ENCODE peak calls at places on chromosomes 7 and 10, in ten cellular contexts. One of them, this sample, is unnamed.

GRCh38 chr7:27946351-27946750 is 206.4 kb downstream of the TAX1BP1 start:
- DNase-seq in iPS DF 6.9: no peak
- DNase-seq in T-helper 2 cell: no peak
- DNase-seq in T-helper 17 cell: no peak
- DNase-seq in heart left ventricle: no peak
- DNase-seq in non-pigmented ciliary epithelial cell: no peak
- DNase-seq in psoas muscle: no peak
- DNase-seq in kidney epithelial cell: no peak
- DNase-seq in activated naive CD4-positive, alpha-beta T cell treated with anti-CD3 and anti-CD28 coated beads for 36 hours: no peak
- DNase-seq in HTR-8/SVneo: no peak
- DNase-seq in this sample: no peak

GRCh38 chr10:132363921-132364593 is 32.1 kb downstream of the LRRC27 start:
- DNase-seq in iPS DF 6.9: no peak
- DNase-seq in T-helper 2 cell: no peak
- DNase-seq in T-helper 17 cell: no peak
- DNase-seq in heart left ventricle: no peak
- DNase-seq in non-pigmented ciliary epithelial cell: peak; percentile 5
- DNase-seq in psoas muscle: no peak
- DNase-seq in kidney epithelial cell: no peak
- DNase-seq in activated naive CD4-positive, alpha-beta T cell treated with anti-CD3 and anti-CD28 coated beads for 36 hours: no peak
- DNase-seq in HTR-8/SVneo: peak; percentile 17
- DNase-seq in this sample: peak; percentile 45

GRCh38 chr7:739964-740942 is 13.2 kb upstream of the PRKAR1B start:
- DNase-seq in iPS DF 6.9: no peak
- DNase-seq in T-helper 2 cell: no peak
- DNase-seq in T-helper 17 cell: no peak
- DNase-seq in heart left ventricle: no peak
- DNase-seq in non-pigmented ciliary epithelial cell: no peak
- DNase-seq in psoas muscle: no peak
- DNase-seq in kidney epithelial cell: no peak
- DNase-seq in activated naive CD4-positive, alpha-beta T cell treated with anti-CD3 and anti-CD28 coated beads for 36 hours: no peak
- DNase-seq in HTR-8/SVneo: no peak
- DNase-seq in this sample: no peak

GRCh38 chr10:18759575-18759974 is 100.3 kb downstream of the ARL5B start:
- DNase-seq in iPS DF 6.9: no peak
- DNase-seq in T-helper 2 cell: no peak
- DNase-seq in T-helper 17 cell: no peak
- DNase-seq in heart left ventricle: no peak
- DNase-seq in non-pigmented ciliary epithelial cell: no peak
- DNase-seq in psoas muscle: no peak
- DNase-seq in kidney epithelial cell: no peak
- DNase-seq in activated naive CD4-positive, alpha-beta T cell treated with anti-CD3 and anti-CD28 coated beads for 36 hours: no peak
- DNase-seq in HTR-8/SVneo: no peak
- DNase-seq in this sample: no peak

GRCh38 chr7:21108182-21108581 is 319.7 kb upstream of the SP4 start:
- DNase-seq in iPS DF 6.9: no peak
- DNase-seq in T-helper 2 cell: no peak
- DNase-seq in T-helper 17 cell: no peak
- DNase-seq in heart left ventricle: peak; percentile 16
- DNase-seq in non-pigmented ciliary epithelial cell: no peak
- DNase-seq in psoas muscle: no peak
- DNase-seq in kidney epithelial cell: no peak
- DNase-seq in activated naive CD4-positive, alpha-beta T cell treated with anti-CD3 and anti-CD28 coated beads for 36 hours: no peak
- DNase-seq in HTR-8/SVneo: no peak
- DNase-seq in this sample: no peak

GRCh38 chr10:111084346-111085255 is 7.8 kb downstream of the ADRA2A start:
- DNase-seq in iPS DF 6.9: no peak
- DNase-seq in T-helper 2 cell: no peak
- DNase-seq in T-helper 17 cell: no peak
- DNase-seq in heart left ventricle: no peak
- DNase-seq in non-pigmented ciliary epithelial cell: no peak
- DNase-seq in psoas muscle: no peak
- DNase-seq in kidney epithelial cell: no peak
- DNase-seq in activated naive CD4-positive, alpha-beta T cell treated with anti-CD3 and anti-CD28 coated beads for 36 hours: no peak
- DNase-seq in HTR-8/SVneo: no peak
- DNase-seq in this sample: no peak

GRCh38 chr10:21184216-21184615 is 287.1 kb upstream of the NEBL start:
- DNase-seq in iPS DF 6.9: no peak
- DNase-seq in T-helper 2 cell: no peak
- DNase-seq in T-helper 17 cell: no peak
- DNase-seq in heart left ventricle: no peak
- DNase-seq in non-pigmented ciliary epithelial cell: peak; percentile 48
- DNase-seq in psoas muscle: no peak
- DNase-seq in kidney epithelial cell: peak; percentile 16
- DNase-seq in activated naive CD4-positive, alpha-beta T cell treated with anti-CD3 and anti-CD28 coated beads for 36 hours: no peak
- DNase-seq in HTR-8/SVneo: no peak
- DNase-seq in this sample: no peak

GRCh38 chr10:21737061-21737460 is 203.0 kb downstream of the MLLT10 start:
- DNase-seq in iPS DF 6.9: no peak
- DNase-seq in T-helper 2 cell: no peak
- DNase-seq in T-helper 17 cell: no peak
- DNase-seq in heart left ventricle: no peak
- DNase-seq in non-pigmented ciliary epithelial cell: no peak
- DNase-seq in psoas muscle: no peak
- DNase-seq in kidney epithelial cell: no peak
- DNase-seq in activated naive CD4-positive, alpha-beta T cell treated with anti-CD3 and anti-CD28 coated beads for 36 hours: no peak
- DNase-seq in HTR-8/SVneo: no peak
- DNase-seq in this sample: no peak

GRCh38 chr10:86291616-86292340 is 74.8 kb downstream of the GRID1 start:
- DNase-seq in iPS DF 6.9: no peak
- DNase-seq in T-helper 2 cell: no peak
- DNase-seq in T-helper 17 cell: no peak
- DNase-seq in heart left ventricle: no peak
- DNase-seq in non-pigmented ciliary epithelial cell: no peak
- DNase-seq in psoas muscle: no peak
- DNase-seq in kidney epithelial cell: no peak
- DNase-seq in activated naive CD4-positive, alpha-beta T cell treated with anti-CD3 and anti-CD28 coated beads for 36 hours: no peak
- DNase-seq in HTR-8/SVneo: no peak
- DNase-seq in this sample: no peak

GRCh38 chr7:148286150-148286549 is 304.4 kb upstream of the C7orf33 start:
- DNase-seq in iPS DF 6.9: no peak
- DNase-seq in T-helper 2 cell: no peak
- DNase-seq in T-helper 17 cell: no peak
- DNase-seq in heart left ventricle: no peak
- DNase-seq in non-pigmented ciliary epithelial cell: no peak
- DNase-seq in psoas muscle: no peak
- DNase-seq in kidney epithelial cell: no peak
- DNase-seq in activated naive CD4-positive, alpha-beta T cell treated with anti-CD3 and anti-CD28 coated beads for 36 hours: no peak
- DNase-seq in HTR-8/SVneo: peak; percentile 12
- DNase-seq in this sample: no peak

GRCh38 chr10:31578181-31578852 is 259.3 kb downstream of the ZEB1 start:
- DNase-seq in iPS DF 6.9: no peak
- DNase-seq in T-helper 2 cell: no peak
- DNase-seq in T-helper 17 cell: no peak
- DNase-seq in heart left ventricle: no peak
- DNase-seq in non-pigmented ciliary epithelial cell: no peak
- DNase-seq in psoas muscle: no peak
- DNase-seq in kidney epithelial cell: no peak
- DNase-seq in activated naive CD4-positive, alpha-beta T cell treated with anti-CD3 and anti-CD28 coated beads for 36 hours: peak; percentile 23
- DNase-seq in HTR-8/SVneo: no peak
- DNase-seq in this sample: no peak

GRCh38 chr7:32937344-32938174 is 19.7 kb upstream of the FKBP9 start:
- DNase-seq in iPS DF 6.9: no peak
- DNase-seq in T-helper 2 cell: no peak
- DNase-seq in T-helper 17 cell: no peak
- DNase-seq in heart left ventricle: peak; percentile 63
- DNase-seq in non-pigmented ciliary epithelial cell: no peak
- DNase-seq in psoas muscle: peak; percentile 38
- DNase-seq in kidney epithelial cell: no peak
- DNase-seq in activated naive CD4-positive, alpha-beta T cell treated with anti-CD3 and anti-CD28 coated beads for 36 hours: no peak
- DNase-seq in HTR-8/SVneo: no peak
- DNase-seq in this sample: no peak

GRCh38 chr7:121228779-121229178 is 100.0 kb upstream of the WNT16 start:
- DNase-seq in iPS DF 6.9: no peak
- DNase-seq in T-helper 2 cell: no peak
- DNase-seq in T-helper 17 cell: no peak
- DNase-seq in heart left ventricle: no peak
- DNase-seq in non-pigmented ciliary epithelial cell: no peak
- DNase-seq in psoas muscle: no peak
- DNase-seq in kidney epithelial cell: no peak
- DNase-seq in activated naive CD4-positive, alpha-beta T cell treated with anti-CD3 and anti-CD28 coated beads for 36 hours: no peak
- DNase-seq in HTR-8/SVneo: no peak
- DNase-seq in this sample: no peak

GRCh38 chr10:91551856-91552255 is 81.0 kb downstream of the PPP1R3C start:
- DNase-seq in iPS DF 6.9: peak; percentile 57
- DNase-seq in T-helper 2 cell: no peak
- DNase-seq in T-helper 17 cell: no peak
- DNase-seq in heart left ventricle: peak; percentile 66
- DNase-seq in non-pigmented ciliary epithelial cell: peak; percentile 47
- DNase-seq in psoas muscle: no peak
- DNase-seq in kidney epithelial cell: no peak
- DNase-seq in activated naive CD4-positive, alpha-beta T cell treated with anti-CD3 and anti-CD28 coated beads for 36 hours: peak; percentile 26
- DNase-seq in HTR-8/SVneo: peak; percentile 59
- DNase-seq in this sample: no peak

GRCh38 chr10:60236869-60237524 is 152.7 kb downstream of the ANK3 start:
- DNase-seq in iPS DF 6.9: no peak
- DNase-seq in T-helper 2 cell: no peak
- DNase-seq in T-helper 17 cell: no peak
- DNase-seq in heart left ventricle: peak; percentile 54
- DNase-seq in non-pigmented ciliary epithelial cell: no peak
- DNase-seq in psoas muscle: peak; percentile 15
- DNase-seq in kidney epithelial cell: no peak
- DNase-seq in activated naive CD4-positive, alpha-beta T cell treated with anti-CD3 and anti-CD28 coated beads for 36 hours: peak; percentile 22
- DNase-seq in HTR-8/SVneo: no peak
- DNase-seq in this sample: no peak

GRCh38 chr7:37445800-37446199 is 2.9 kb downstream of the ELMO1 start:
- DNase-seq in iPS DF 6.9: no peak
- DNase-seq in T-helper 2 cell: no peak
- DNase-seq in T-helper 17 cell: no peak
- DNase-seq in heart left ventricle: no peak
- DNase-seq in non-pigmented ciliary epithelial cell: no peak
- DNase-seq in psoas muscle: no peak
- DNase-seq in kidney epithelial cell: no peak
- DNase-seq in activated naive CD4-positive, alpha-beta T cell treated with anti-CD3 and anti-CD28 coated beads for 36 hours: no peak
- DNase-seq in HTR-8/SVneo: no peak
- DNase-seq in this sample: no peak

GRCh38 chr10:5502903-5503835 is 3.8 kb upstream of the CALML5 start:
- DNase-seq in iPS DF 6.9: no peak
- DNase-seq in T-helper 2 cell: no peak
- DNase-seq in T-helper 17 cell: no peak
- DNase-seq in heart left ventricle: no peak
- DNase-seq in non-pigmented ciliary epithelial cell: no peak
- DNase-seq in psoas muscle: no peak
- DNase-seq in kidney epithelial cell: no peak
- DNase-seq in activated naive CD4-positive, alpha-beta T cell treated with anti-CD3 and anti-CD28 coated beads for 36 hours: no peak
- DNase-seq in HTR-8/SVneo: no peak
- DNase-seq in this sample: no peak

GRCh38 chr10:127398967-127399350 is 150.2 kb upstream of the NPS start:
- DNase-seq in iPS DF 6.9: no peak
- DNase-seq in T-helper 2 cell: no peak
- DNase-seq in T-helper 17 cell: no peak
- DNase-seq in heart left ventricle: no peak
- DNase-seq in non-pigmented ciliary epithelial cell: no peak
- DNase-seq in psoas muscle: no peak
- DNase-seq in kidney epithelial cell: no peak
- DNase-seq in activated naive CD4-positive, alpha-beta T cell treated with anti-CD3 and anti-CD28 coated beads for 36 hours: no peak
- DNase-seq in HTR-8/SVneo: no peak
- DNase-seq in this sample: no peak

GRCh38 chr10:93445097-93445960 is 36.8 kb downstream of the MYOF start:
- DNase-seq in iPS DF 6.9: peak; percentile 97
- DNase-seq in T-helper 2 cell: no peak
- DNase-seq in T-helper 17 cell: no peak
- DNase-seq in heart left ventricle: peak; percentile 83
- DNase-seq in non-pigmented ciliary epithelial cell: peak; percentile 97
- DNase-seq in psoas muscle: peak; percentile 88
- DNase-seq in kidney epithelial cell: peak; percentile 99
- DNase-seq in activated naive CD4-positive, alpha-beta T cell treated with anti-CD3 and anti-CD28 coated beads for 36 hours: no peak
- DNase-seq in HTR-8/SVneo: peak; percentile 90
- DNase-seq in this sample: peak; percentile 89

GRCh38 chr10:71187600-71187999 is 24.8 kb upstream of the UNC5B start:
- DNase-seq in iPS DF 6.9: no peak
- DNase-seq in T-helper 2 cell: no peak
- DNase-seq in T-helper 17 cell: no peak
- DNase-seq in heart left ventricle: peak; percentile 74
- DNase-seq in non-pigmented ciliary epithelial cell: no peak
- DNase-seq in psoas muscle: no peak
- DNase-seq in kidney epithelial cell: no peak
- DNase-seq in activated naive CD4-positive, alpha-beta T cell treated with anti-CD3 and anti-CD28 coated beads for 36 hours: no peak
- DNase-seq in HTR-8/SVneo: no peak
- DNase-seq in this sample: no peak

GRCh38 chr7:121872831-121873764 is at the start of gene PTPRZ1:
- DNase-seq in iPS DF 6.9: peak; percentile 68
- DNase-seq in T-helper 2 cell: no peak
- DNase-seq in T-helper 17 cell: no peak
- DNase-seq in heart left ventricle: peak; percentile 6
- DNase-seq in non-pigmented ciliary epithelial cell: no peak
- DNase-seq in psoas muscle: no peak
- DNase-seq in kidney epithelial cell: no peak
- DNase-seq in activated naive CD4-positive, alpha-beta T cell treated with anti-CD3 and anti-CD28 coated beads for 36 hours: no peak
- DNase-seq in HTR-8/SVneo: peak; percentile 17
- DNase-seq in this sample: no peak

GRCh38 chr7:132353902-132354301 is 222.4 kb downstream of the PLXNA4 start:
- DNase-seq in iPS DF 6.9: no peak
- DNase-seq in T-helper 2 cell: no peak
- DNase-seq in T-helper 17 cell: no peak
- DNase-seq in heart left ventricle: no peak
- DNase-seq in non-pigmented ciliary epithelial cell: no peak
- DNase-seq in psoas muscle: no peak
- DNase-seq in kidney epithelial cell: no peak
- DNase-seq in activated naive CD4-positive, alpha-beta T cell treated with anti-CD3 and anti-CD28 coated beads for 36 hours: no peak
- DNase-seq in HTR-8/SVneo: no peak
- DNase-seq in this sample: no peak

GRCh38 chr10:132637477-132638129 is 100.0 kb downstream of the INPP5A start:
- DNase-seq in iPS DF 6.9: peak; percentile 45
- DNase-seq in T-helper 2 cell: no peak
- DNase-seq in T-helper 17 cell: no peak
- DNase-seq in heart left ventricle: peak; percentile 16
- DNase-seq in non-pigmented ciliary epithelial cell: no peak
- DNase-seq in psoas muscle: peak; percentile 5
- DNase-seq in kidney epithelial cell: no peak
- DNase-seq in activated naive CD4-positive, alpha-beta T cell treated with anti-CD3 and anti-CD28 coated beads for 36 hours: peak; percentile 24
- DNase-seq in HTR-8/SVneo: peak; percentile 74
- DNase-seq in this sample: no peak

GRCh38 chr10:74994714-74995308 is 116.6 kb upstream of the SAMD8 start:
- DNase-seq in iPS DF 6.9: no peak
- DNase-seq in T-helper 2 cell: no peak
- DNase-seq in T-helper 17 cell: no peak
- DNase-seq in heart left ventricle: no peak
- DNase-seq in non-pigmented ciliary epithelial cell: no peak
- DNase-seq in psoas muscle: no peak
- DNase-seq in kidney epithelial cell: no peak
- DNase-seq in activated naive CD4-positive, alpha-beta T cell treated with anti-CD3 and anti-CD28 coated beads for 36 hours: no peak
- DNase-seq in HTR-8/SVneo: no peak
- DNase-seq in this sample: no peak